ENCODE peak calls at places on chromosomes 2 and 18, in seven cellular contexts. F is tibial artery, U is colonic mucosa, E is PC-3, P is ovary, Z is gastrocnemius medialis, W is tibial nerve. C is an unnamed sample. For H3K4me1, the result is how much of the 10 kb centered on the place peaks cover.

GRCh38 chr2:19488009-19488691 is 129.7 kb upstream of the OSR1 start:
- DNase-seq in F (no peak), U (no peak), E (peak), P (no peak), Z (no peak), W (no peak), C (no peak)

GRCh38 chr2:12177052-12177994 is 430.9 kb downstream of the LPIN1 start:
- DNase-seq in F (peak), U (peak), E (peak), P (peak), Z (peak), W (no peak), C (no peak)

GRCh38 chr18:3994061-3994687 is 460.9 kb downstream of the DLGAP1 start:
- DNase-seq in F (no peak), U (no peak), E (no peak), P (no peak), Z (no peak), W (no peak), C (peak)

GRCh38 chr2:67476808-67477790 is 80.0 kb downstream of the ETAA1 start:
- DNase-seq in F (no peak), U (peak), E (peak), P (no peak), Z (no peak), W (no peak), C (peak)

GRCh38 chr2:44560961-44561360 is 199.2 kb downstream of the CAMKMT start:
- DNase-seq in F (no peak), U (no peak), E (peak), P (no peak), Z (no peak), W (no peak), C (no peak)

GRCh38 chr18:59501876-59502221 is 142.8 kb upstream of the LMAN1 start:
- DNase-seq in F (no peak), U (no peak), E (no peak), P (no peak), Z (no peak), W (no peak), C (no peak)

GRCh38 chr2:235866373-235866772 is 301.8 kb downstream of the GBX2 start:
- DNase-seq in F (no peak), U (no peak), E (no peak), P (no peak), Z (no peak), W (no peak), C (no peak)

GRCh38 chr2:128626758-128627515 is 308.3 kb upstream of the HS6ST1 start:
- DNase-seq in F (no peak), U (no peak), E (peak), P (no peak), Z (no peak), W (no peak), C (no peak)

GRCh38 chr2:33134764-33135560 is 188.2 kb downstream of the LTBP1 start:
- DNase-seq in F (no peak), U (no peak), E (peak), P (peak), Z (peak), W (no peak), C (no peak)

GRCh38 chr2:129877795-129878775 is 101.4 kb upstream of the RAB6C start:
- DNase-seq in F (peak), U (peak), E (no peak), P (no peak), Z (peak), W (no peak), C (peak)

GRCh38 chr18:5678779-5679406 is 135.1 kb upstream of the EPB41L3 start:
- DNase-seq in F (no peak), U (no peak), E (no peak), P (no peak), Z (no peak), W (no peak), C (no peak)

GRCh38 chr2:122643725-122644329 is 888.4 kb downstream of the TSN start:
- DNase-seq in F (no peak), U (peak), E (peak), P (no peak), Z (no peak), W (no peak), C (peak)

GRCh38 chr2:199624958-199625357 is 167.2 kb upstream of the SATB2 start:
- DNase-seq in F (no peak), U (no peak), E (peak), P (no peak), Z (no peak), W (no peak), C (no peak)

GRCh38 chr2:179049546-179050311 is at the start of gene CCDC141:
- DNase-seq in F (no peak), U (no peak), E (no peak), P (no peak), Z (peak), W (no peak), C (no peak)

GRCh38 chr2:198113316-198113715 is 308.9 kb downstream of the PLCL1 start:
- DNase-seq in F (no peak), U (no peak), E (no peak), P (no peak), Z (no peak), W (no peak), C (no peak)
- H3K4me3 ChIP-seq in F (no peak), U (no peak), E (no peak), P (no peak), Z (no peak), W (no peak), C (no peak)

DNA sequence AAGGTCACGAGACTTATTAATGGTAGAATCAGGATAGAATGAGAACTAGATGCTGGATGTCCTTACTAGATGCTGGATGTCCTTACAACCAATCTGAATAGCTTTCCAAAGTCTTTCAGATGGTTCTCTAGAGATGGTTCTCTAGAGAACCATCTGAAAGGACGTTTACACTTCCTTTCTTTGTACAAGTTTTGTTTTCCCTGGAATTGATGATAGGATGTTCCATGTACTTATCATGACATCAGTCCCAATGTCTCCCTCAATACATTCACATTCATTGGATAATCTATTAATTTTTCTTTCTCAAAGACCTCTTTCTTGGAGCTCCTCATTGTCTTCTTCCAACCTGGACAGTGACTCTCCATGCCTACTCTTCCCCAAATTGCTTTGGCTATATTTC is 28.2 kb upstream of the RUFY4 start:
- DNase-seq in F (no peak), U (no peak), E (no peak), P (no peak), Z (no peak), W (no peak), C (no peak)
- TF ChIP-seq CTCF in F (no peak), U (no peak), E (no peak), P (no peak), Z (no peak), W (no peak), C (no peak)

GRCh38 chr2:136381245-136381644 is 263.3 kb upstream of the CXCR4 start:
- DNase-seq in F (no peak), U (no peak), E (no peak), P (no peak), Z (no peak), W (no peak), C (no peak)

GRCh38 chr2:136378712-136379595 is 261.0 kb upstream of the CXCR4 start:
- DNase-seq in F (no peak), U (peak), E (peak), P (no peak), Z (no peak), W (no peak), C (peak)

GRCh38 chr2:136384541-136385303 is 266.8 kb upstream of the CXCR4 start:
- DNase-seq in F (no peak), U (peak), E (peak), P (no peak), Z (no peak), W (no peak), C (peak)

GRCh38 chr2:136383161-136383560 is 265.2 kb upstream of the CXCR4 start:
- DNase-seq in F (no peak), U (no peak), E (no peak), P (no peak), Z (no peak), W (no peak), C (no peak)

DNA sequence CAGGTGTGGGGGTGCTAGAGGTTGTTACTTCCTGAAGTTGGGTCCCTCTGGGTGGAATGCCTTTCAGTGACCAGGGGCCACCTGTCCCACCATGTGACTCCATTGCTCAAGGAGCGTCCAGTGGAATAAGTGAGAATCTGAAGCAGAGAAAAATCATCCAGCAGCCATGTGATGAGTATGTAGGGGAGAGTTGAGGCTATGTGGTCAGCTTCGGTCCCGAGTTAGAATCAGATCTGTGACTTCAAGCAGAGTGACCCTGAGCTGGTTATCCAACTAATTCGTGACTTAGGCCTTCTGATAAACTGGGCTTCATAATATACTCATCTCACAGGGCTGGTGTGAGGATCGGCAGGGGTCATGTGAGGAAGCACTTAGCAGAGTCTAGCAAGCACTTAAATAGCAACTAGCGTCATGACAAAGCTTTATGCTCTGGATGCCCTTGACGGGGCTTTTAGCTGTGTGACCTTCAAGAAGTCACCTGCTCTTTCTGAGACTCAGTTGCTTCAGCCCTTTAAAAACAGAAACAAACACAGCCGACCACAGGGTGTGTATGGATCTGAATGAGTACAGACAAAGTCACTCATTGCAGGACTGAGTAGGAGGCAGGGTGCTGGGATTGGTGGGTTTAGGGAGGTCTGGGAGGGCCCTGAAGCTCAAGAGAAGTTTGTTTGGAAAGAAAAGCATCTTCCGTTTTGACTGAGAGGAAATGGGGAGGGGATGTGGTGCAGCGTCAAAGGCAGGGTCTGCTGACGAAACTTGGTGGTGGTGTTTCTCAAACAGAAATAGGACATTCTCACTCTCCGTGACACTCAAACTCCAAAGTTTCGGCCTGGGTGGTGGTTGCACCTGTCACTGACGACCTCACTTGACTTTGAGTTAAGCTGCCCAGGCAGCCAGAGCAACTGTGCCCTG is 264.0 kb upstream of the CXCR4 start:
- DNase-seq in F (no peak), U (no peak), E (no peak), P (no peak), Z (no peak), W (no peak), C (no peak)
- H3K4me1 ChIP-seq in F (under half), U (under half), E (under half), P (under half), Z (under half), W (under half), C (under half)

DNA sequence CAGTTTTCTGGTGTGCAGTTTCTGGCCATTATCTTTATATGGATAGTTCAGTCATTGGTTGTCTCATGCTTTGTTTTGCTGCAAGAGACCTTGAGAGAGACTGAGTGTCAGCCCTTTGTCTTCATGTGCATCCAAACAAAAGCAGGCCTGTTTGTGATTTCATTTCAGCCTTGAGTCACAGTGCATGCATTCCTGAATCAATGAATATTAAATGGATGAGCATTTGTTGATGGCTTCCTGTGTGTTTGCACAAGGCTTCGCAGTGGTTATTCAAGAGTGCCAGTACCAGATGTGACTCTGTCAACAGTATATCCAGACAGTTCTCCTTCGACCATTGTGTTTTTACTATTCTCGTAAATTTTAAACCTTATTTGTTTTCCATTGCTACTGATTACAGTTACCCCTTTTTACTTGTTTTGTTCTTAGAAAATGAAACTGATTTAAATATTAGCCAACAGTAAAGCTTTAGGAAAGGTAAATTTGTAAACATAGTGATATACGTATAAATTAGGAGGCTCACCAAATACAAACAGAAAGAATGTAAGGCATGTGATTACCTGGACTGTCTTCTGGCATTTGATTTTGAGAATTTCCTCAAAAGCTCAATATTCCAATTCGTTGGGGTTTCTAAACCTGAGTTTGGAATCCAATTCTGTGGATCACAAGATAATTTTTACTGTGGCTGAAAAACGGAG is 319.8 kb downstream of the CTNNA2 start:
- DNase-seq in F (no peak), U (no peak), E (no peak), P (no peak), Z (no peak), W (no peak), C (peak)
- H3K4me3 ChIP-seq in F (no peak), U (no peak), E (no peak), P (no peak), Z (no peak), W (no peak), C (no peak)

DNA sequence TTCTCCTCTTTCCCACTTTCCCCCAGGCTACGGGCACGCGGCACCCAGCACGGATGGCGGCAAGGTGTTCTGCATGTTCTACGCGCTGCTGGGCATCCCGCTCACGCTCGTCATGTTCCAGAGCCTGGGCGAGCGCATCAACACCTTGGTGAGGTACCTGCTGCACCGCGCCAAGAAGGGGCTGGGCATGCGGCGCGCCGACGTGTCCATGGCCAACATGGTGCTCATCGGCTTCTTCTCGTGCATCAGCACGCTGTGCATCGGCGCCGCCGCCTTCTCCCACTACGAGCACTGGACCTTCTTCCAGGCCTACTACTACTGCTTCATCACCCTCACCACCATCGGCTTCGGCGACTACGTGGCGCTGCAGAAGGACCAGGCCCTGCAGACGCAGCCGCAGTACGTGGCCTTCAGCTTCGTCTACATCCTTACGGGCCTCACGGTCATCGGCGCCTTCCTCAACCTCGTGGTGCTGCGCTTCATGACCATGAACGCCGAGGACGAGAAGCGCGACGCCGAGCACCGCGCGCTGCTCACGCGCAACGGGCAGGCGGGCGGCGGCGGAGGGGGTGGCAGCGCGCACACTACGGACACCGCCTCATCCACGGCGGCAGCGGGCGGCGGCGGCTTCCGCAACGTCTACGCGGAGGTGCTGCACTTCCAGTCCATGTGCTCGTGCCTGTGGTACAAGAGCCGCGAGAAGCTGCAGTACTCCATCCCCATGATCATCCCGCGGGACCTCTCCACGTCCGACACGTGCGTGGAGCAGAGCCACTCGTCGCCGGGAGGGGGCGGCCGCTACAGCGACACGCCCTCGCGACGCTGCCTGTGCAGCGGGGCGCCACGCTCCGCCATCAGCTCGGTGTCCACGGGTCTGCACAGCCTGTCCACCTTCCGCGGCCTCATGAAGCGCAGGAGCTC is 35.4 kb downstream of the KCNK3 start:
- DNase-seq in F (no peak), U (no peak), E (no peak), P (no peak), Z (no peak), W (no peak), C (no peak)
- TF ChIP-seq CTCF in F (no peak), U (no peak), E (no peak), P (peak), Z (peak), W (no peak), C (no peak)

GRCh38 chr2:170943041-170943440 is 14.0 kb downstream of the GORASP2 start:
- DNase-seq in F (no peak), U (no peak), E (no peak), P (no peak), Z (no peak), W (no peak), C (no peak)

GRCh38 chr2:170932948-170933347 is 3.9 kb downstream of the GORASP2 start:
- DNase-seq in F (no peak), U (no peak), E (no peak), P (no peak), Z (no peak), W (no peak), C (no peak)

GRCh38 chr2:170940066-170940465 is 11.0 kb downstream of the GORASP2 start:
- DNase-seq in F (no peak), U (no peak), E (no peak), P (no peak), Z (no peak), W (no peak), C (no peak)

GRCh38 chr2:170942615-170943014 is 13.6 kb downstream of the GORASP2 start:
- DNase-seq in F (no peak), U (no peak), E (no peak), P (no peak), Z (no peak), W (no peak), C (no peak)

GRCh38 chr2:170937980-170938379 is 8.9 kb downstream of the GORASP2 start:
- DNase-seq in F (no peak), U (no peak), E (no peak), P (no peak), Z (no peak), W (no peak), C (no peak)
- H3K4me1 ChIP-seq in F (under half), U (under half), E (under half), P (under half), Z (under half), W (under half), C (under half)

C was measured in A673.